ENCODE peak calls at places on chromosome 15, in nine cellular contexts. A is GM23338, U is suprapubic skin, G is endothelial cell of umbilical vein, R is spleen, K is prostate gland, M is K562, C is transverse colon, F is breast epithelium. V is an unnamed sample.

GRCh38 chr15:75348563-75349350 is 1.9 kb downstream of the NEIL1 start:
- DNase-seq in A (peak; percentile 63), U (no peak), M (no peak), G (peak; percentile 11), C (peak; percentile 24), R (peak; percentile 78), F (peak; percentile 60), K (no peak), V (no peak)

GRCh38 chr15:90681056-90681455 is 36.1 kb upstream of the BLM start:
- DNase-seq in R (no peak), A (no peak), F (no peak), U (no peak), M (no peak), C (no peak), K (no peak), G (no peak), V (no peak)

GRCh38 chr15:24772709-24773373 is 97.3 kb downstream of the NPAP1 start:
- DNase-seq in C (peak; percentile 39), R (peak; percentile 78), M (peak; percentile 11), K (peak; percentile 54), G (peak; percentile 81), A (peak; percentile 87), F (peak; percentile 60), U (no peak), V (peak; percentile 92)

GRCh38 chr15:44535509-44536297 is 1.2 kb upstream of the EIF3J start:
- DNase-seq in U (no peak), K (peak; percentile 20), R (peak; percentile 79), C (peak; percentile 32), F (no peak), G (no peak), A (peak; percentile 53), M (no peak), V (no peak)

GRCh38 chr15:45333550-45333949 is 44.8 kb downstream of the GATM start:
- DNase-seq in G (no peak), C (peak; percentile 34), R (no peak), M (no peak), U (no peak), K (no peak), A (no peak), F (no peak), V (peak; percentile 22)

GRCh38 chr15:71294636-71295241 is 179.5 kb downstream of the THSD4 start:
- DNase-seq in G (no peak), R (no peak), A (no peak), F (no peak), K (no peak), C (peak; percentile 88), U (no peak), M (no peak), V (no peak)

GRCh38 chr15:77014137-77015081 is 19.5 kb downstream of the PSTPIP1 start:
- DNase-seq in R (peak; percentile 89), C (no peak), U (no peak), G (no peak), M (no peak), K (no peak), F (no peak), A (no peak), V (peak; percentile 72)

GRCh38 chr15:40506964-40507571 is 36.3 kb downstream of the CHST14 start:
- DNase-seq in G (peak; percentile 76), M (peak; percentile 82), U (peak; percentile 84), R (peak; percentile 87), F (peak; percentile 64), A (peak; percentile 95), K (peak; percentile 48), C (peak; percentile 76), V (peak; percentile 89)

GRCh38 chr15:92012368-92012629 is 158.8 kb downstream of the SLCO3A1 start:
- DNase-seq in R (no peak), C (no peak), M (no peak), F (no peak), A (no peak), K (no peak), G (no peak), U (no peak), V (no peak)

GRCh38 chr15:42547926-42548257 is 701 bp downstream of the LRRC57 start:
- DNase-seq in K (no peak), M (no peak), F (no peak), A (no peak), C (no peak), R (no peak), U (no peak), G (no peak), V (no peak)

GRCh38 chr15:51758645-51759044 is 7.2 kb downstream of the TMOD2 start:
- DNase-seq in F (no peak), U (no peak), C (peak; percentile 27), A (no peak), K (no peak), G (no peak), M (peak; percentile 28), R (no peak), V (no peak)

GRCh38 chr15:100107606-100108225 is 234.1 kb downstream of the ADAMTS17 start:
- DNase-seq in G (no peak), K (no peak), R (peak; percentile 55), M (no peak), A (no peak), U (peak; percentile 61), F (no peak), C (no peak), V (no peak)

GRCh38 chr15:69509131-69509530 is 56.5 kb downstream of the RPLP1 start:
- DNase-seq in C (no peak), R (no peak), A (no peak), M (no peak), K (no peak), F (no peak), G (no peak), U (peak; percentile 26), V (no peak)

GRCh38 chr15:59702351-59702750 is 13.2 kb upstream of the BNIP2 start:
- DNase-seq in U (no peak), F (no peak), R (no peak), G (no peak), M (no peak), C (no peak), A (no peak), K (no peak), V (no peak)

DNA sequence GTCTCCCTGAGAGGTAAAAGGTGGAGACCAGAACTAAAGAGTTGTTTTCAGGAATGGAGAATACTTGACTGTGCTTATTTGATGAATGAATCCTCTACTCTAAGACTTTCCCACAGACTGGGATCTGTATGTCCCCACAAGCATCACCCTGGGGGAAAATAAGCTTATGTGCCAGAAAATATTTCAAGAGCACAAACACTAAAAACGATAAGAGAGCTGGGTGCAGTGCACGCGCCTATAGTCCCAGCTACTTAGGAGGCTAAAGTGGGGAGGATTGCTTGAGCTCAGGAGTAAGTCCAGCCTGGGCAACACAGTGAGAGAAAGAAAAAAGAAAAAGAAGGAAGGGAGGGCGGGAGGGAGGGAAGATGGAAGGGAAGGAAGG is 150.7 kb downstream of the ADAM10 start:
- DNase-seq in M (no peak), R (no peak), G (no peak), U (no peak), C (no peak), A (no peak), F (no peak), K (no peak), V (no peak)
- H3K36me3 ChIP-seq in M (peaks cover 20% of the 10 kb centered on the region), R (peaks cover 94% of the 10 kb centered on the region), G (no peaks in the 10 kb centered on the region), U (peaks cover 11% of the 10 kb centered on the region), C (no peaks in the 10 kb centered on the region), A (no peaks in the 10 kb centered on the region), F (no peaks in the 10 kb centered on the region), K (no peaks in the 10 kb centered on the region), V (peaks cover 11% of the 10 kb centered on the region)

DNA sequence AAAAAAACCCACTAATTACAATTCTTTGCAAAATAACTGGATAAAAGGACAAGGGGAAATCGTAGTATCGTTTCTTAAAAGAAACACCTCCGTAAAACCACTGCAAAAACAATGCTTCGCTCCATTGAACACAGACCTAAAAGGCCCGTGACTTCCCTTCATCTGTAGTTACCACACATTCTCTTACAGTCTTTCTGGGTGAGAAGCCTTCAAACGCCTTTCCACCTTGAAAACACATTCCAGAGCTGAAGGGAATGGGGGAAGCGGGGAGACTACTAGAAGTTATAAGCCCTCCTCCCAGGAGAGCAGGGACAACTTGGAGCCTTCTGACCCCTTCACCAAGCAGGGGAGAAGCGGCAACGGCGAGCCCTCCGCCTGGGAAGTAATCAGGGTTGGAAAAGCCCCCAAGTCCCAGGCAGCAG is 544 bp downstream of the SECISBP2L start:
- DNase-seq in G (peak; percentile 58), U (no peak), M (no peak), K (peak; percentile 13), C (no peak), A (peak; percentile 74), R (no peak), F (no peak), V (peak; percentile 30)
- H3K27ac ChIP-seq in G (peak overlapping the region; percentile 74), U (peak overlapping the region; percentile 94), M (peak overlapping the region; percentile 82), K (peak overlapping the region; percentile 86), C (peak overlapping the region; percentile 90), A (peak overlapping the region; percentile 82), R (peak overlapping the region; percentile 89), F (peak overlapping the region; percentile 91), V (peak overlapping the region; percentile 93)

GRCh38 chr15:101500865-101501551 is 11.5 kb upstream of the PCSK6 start:
- DNase-seq in G (no peak), M (no peak), U (no peak), R (no peak), C (no peak), K (no peak), F (no peak), A (no peak), V (no peak)
- TF ChIP-seq POLR2AphosphoS5 in G (no peak), M (no peak), U (no peak), R (no peak), C (no peak), K (no peak), F (no peak), A (no peak), V (no peak)

GRCh38 chr15:34876640-34877039 is 81.3 kb upstream of the ACTC1 start:
- DNase-seq in U (no peak), A (no peak), C (no peak), R (no peak), M (no peak), F (no peak), K (no peak), G (no peak), V (no peak)
- H3K36me3 ChIP-seq in U (peaks cover 71% of the 10 kb centered on the region), A (peaks cover 10% of the 10 kb centered on the region), C (no peaks in the 10 kb centered on the region), R (peaks cover 100% of the 10 kb centered on the region), M (peaks cover 72% of the 10 kb centered on the region), F (peaks cover 4% of the 10 kb centered on the region), K (no peaks in the 10 kb centered on the region), G (no peaks in the 10 kb centered on the region), V (peaks cover 40% of the 10 kb centered on the region)

GRCh38 chr15:78054971-78055370 is 22.5 kb downstream of the TBC1D2B start:
- DNase-seq in G (no peak), U (no peak), A (no peak), M (no peak), K (no peak), C (no peak), R (no peak), F (no peak), V (no peak)
- H3K27ac ChIP-seq in G (no peak overlapping the region), U (no peak overlapping the region), A (no peak overlapping the region), M (no peak overlapping the region), K (no peak overlapping the region), C (no peak overlapping the region), R (peak overlapping the region; percentile 92), F (no peak overlapping the region), V (no peak overlapping the region)

DNA sequence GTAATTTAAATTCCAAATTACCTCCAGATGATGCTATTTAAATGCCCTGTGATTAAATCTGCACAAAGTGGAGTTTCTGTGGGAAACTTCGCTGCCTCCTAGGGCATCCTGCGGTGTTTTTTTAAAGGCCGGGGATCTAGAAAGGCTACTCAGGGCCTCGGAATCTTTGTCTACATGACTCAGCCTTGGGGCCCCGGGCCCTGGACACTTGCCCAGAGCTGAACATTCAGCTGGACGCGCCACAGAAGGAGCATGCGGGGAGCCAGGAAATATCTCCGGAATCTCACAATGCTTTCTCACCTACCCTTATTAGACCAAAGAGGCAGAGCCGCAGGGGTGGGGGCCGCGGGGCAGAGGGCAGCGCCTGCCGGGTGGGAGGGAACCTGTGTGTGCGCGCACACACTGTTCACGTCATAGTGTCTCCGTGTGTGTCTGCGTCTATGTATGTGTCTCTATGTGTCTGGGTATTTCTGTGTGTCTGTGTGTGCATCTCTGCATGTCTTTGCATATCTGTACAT is 145.5 kb upstream of the TPM1 start:
- DNase-seq in M (peak; percentile 33), K (peak; percentile 82), G (peak; percentile 99), R (no peak), U (peak; percentile 89), A (no peak), C (peak; percentile 83), F (peak; percentile 96), V (peak; percentile 86)
- TF ChIP-seq POLR2AphosphoS5 in M (no peak), K (peak; percentile 84), G (peak; percentile 95), R (no peak), U (no peak), A (no peak), C (peak; percentile 52), F (peak; percentile 65), V (no peak)